ENCODE peak calls at places on chromosomes 2 and 18, in seven cellular contexts. P is upper lobe of left lung, F is endodermal cell, R is SK-N-SH, H is heart left ventricle, L is colonic mucosa, O is adrenal gland. U is an unnamed sample.

GRCh38 chr18:23365602-23366001 is 87.5 kb upstream of the RIOK3 start:
- DNase-seq in H (no peak), O (no peak), F (no peak), L (no peak), P (no peak), R (no peak), U (no peak)

GRCh38 chr2:152558174-152559091 is 158.8 kb downstream of the PRPF40A start:
- DNase-seq in R (no peak), F (no peak), P (no peak), H (no peak), L (no peak), O (no peak), U (no peak)

GRCh38 chr2:70705160-70705850 is 62.7 kb downstream of the ADD2 start:
- DNase-seq in L (no peak), H (no peak), R (no peak), F (peak; percentile 40), P (peak; percentile 13), O (no peak), U (no peak)

GRCh38 chr18:58756148-58756547 is 84.9 kb downstream of the MALT1 start:
- DNase-seq in F (no peak), R (no peak), P (no peak), H (no peak), L (no peak), O (no peak), U (no peak)

GRCh38 chr2:3094999-3095958 is 282.3 kb downstream of the EIPR1 start:
- DNase-seq in F (peak; percentile 58), O (no peak), L (peak; percentile 11), H (no peak), P (no peak), R (no peak), U (no peak)

GRCh38 chr2:46943881-46944798 is 28.5 kb upstream of the MCFD2 start:
- DNase-seq in R (no peak), O (no peak), L (no peak), F (no peak), H (no peak), P (no peak), U (no peak)

GRCh38 chr2:205574041-205574440 is 108.3 kb upstream of the NRP2 start:
- DNase-seq in P (no peak), O (no peak), H (no peak), R (no peak), F (no peak), L (no peak), U (no peak)

GRCh38 chr2:79994161-79994560 is 310.4 kb downstream of the LRRTM1 start:
- DNase-seq in H (no peak), R (no peak), P (no peak), O (no peak), L (no peak), F (no peak), U (no peak)

GRCh38 chr2:108588070-108588668 is 53.9 kb downstream of the LIMS1 start:
- DNase-seq in O (no peak), R (no peak), F (no peak), H (no peak), P (no peak), L (no peak), U (no peak)

GRCh38 chr2:73210696-73211095 is 3.3 kb upstream of the SMYD5 start:
- DNase-seq in R (no peak), O (no peak), H (no peak), F (no peak), L (no peak), P (no peak), U (no peak)

GRCh38 chr2:235860846-235861245 is 307.3 kb downstream of the GBX2 start:
- DNase-seq in F (no peak), R (no peak), P (no peak), H (no peak), L (no peak), O (no peak), U (no peak)

GRCh38 chr2:10385933-10386773 is 62.0 kb downstream of the ODC1 start:
- DNase-seq in P (no peak), H (no peak), L (no peak), F (no peak), O (no peak), R (no peak), U (no peak)

GRCh38 chr18:72700961-72701710 is 157.0 kb upstream of the CBLN2 start:
- DNase-seq in O (no peak), L (no peak), F (no peak), H (no peak), P (no peak), R (peak; percentile 20), U (no peak)

GRCh38 chr18:27991391-27991790 is 185.5 kb downstream of the CDH2 start:
- DNase-seq in R (no peak), L (no peak), F (no peak), O (no peak), P (no peak), H (no peak), U (no peak)

GRCh38 chr2:9370746-9371145 is 52.6 kb downstream of the ITGB1BP1 start:
- DNase-seq in P (no peak), O (no peak), R (no peak), L (no peak), H (no peak), F (no peak), U (no peak)

GRCh38 chr2:110777531-110778311 is 45.3 kb downstream of the ACOXL start:
- DNase-seq in L (no peak), P (peak; percentile 50), R (no peak), O (no peak), F (no peak), H (no peak), U (no peak)

GRCh38 chr2:171347591-171348032 is 86.2 kb downstream of the METTL8 start:
- DNase-seq in R (no peak), F (no peak), L (no peak), P (no peak), H (no peak), O (peak; percentile 36), U (no peak)

GRCh38 chr2:120936476-120937334 is 201.0 kb downstream of the GLI2 start:
- DNase-seq in O (no peak), R (no peak), P (no peak), F (no peak), L (no peak), H (no peak), U (no peak)

GRCh38 chr2:10036095-10036879 is 7.1 kb upstream of the KLF11 start:
- DNase-seq in O (peak; percentile 93), H (peak; percentile 86), F (peak; percentile 77), L (no peak), P (peak; percentile 81), R (peak; percentile 87), U (peak; percentile 87)

GRCh38 chr2:41197781-41198180 is 745.9 kb upstream of the SLC8A1 start:
- DNase-seq in F (no peak), L (no peak), H (no peak), O (no peak), P (no peak), R (no peak), U (no peak)

GRCh38 chr2:230898661-230899091 is 26.4 kb downstream of the GPR55 start:
- DNase-seq in F (peak; percentile 33), O (no peak), H (no peak), R (no peak), P (no peak), L (peak; percentile 16), U (peak; percentile 21)

GRCh38 chr18:62364558-62364957 is 39.4 kb downstream of the TNFRSF11A start:
- DNase-seq in F (no peak), P (no peak), O (no peak), H (no peak), R (no peak), L (no peak), U (no peak)

GRCh38 chr2:152347076-152347475 is 12.1 kb downstream of the FMNL2 start:
- DNase-seq in O (no peak), L (no peak), R (no peak), H (no peak), P (no peak), F (no peak), U (no peak)

GRCh38 chr2:159285929-159286708 is at the start of gene WDSUB1:
- DNase-seq in P (peak; percentile 89), R (peak; percentile 64), L (peak; percentile 70), O (peak; percentile 89), H (peak; percentile 73), F (peak; percentile 85), U (peak; percentile 68)

GRCh38 chr2:200585730-200586643 is at the start of gene AOX1:
- DNase-seq in P (peak; percentile 89), O (peak; percentile 92), R (peak; percentile 49), L (peak; percentile 64), H (peak; percentile 37), F (peak; percentile 92), U (peak; percentile 89)

GRCh38 chr2:233593201-233593600 is 24.2 kb upstream of the UGT1A8 start:
- DNase-seq in L (no peak), F (no peak), H (no peak), P (no peak), R (no peak), O (no peak), U (no peak)

GRCh38 chr2:142918624-142919023 is 41.2 kb downstream of the KYNU start:
- DNase-seq in F (no peak), P (no peak), O (no peak), R (no peak), H (no peak), L (no peak), U (no peak)
- H3K27ac ChIP-seq in F (no peak overlapping the region), P (no peak overlapping the region), O (no peak overlapping the region), R (no peak overlapping the region), H (no peak overlapping the region), L (no peak overlapping the region), U (no peak overlapping the region)

GRCh38 chr2:66577331-66578041 is 142.6 kb downstream of the MEIS1 start:
- DNase-seq in P (peak; percentile 77), H (no peak), O (peak; percentile 72), R (no peak), L (no peak), F (peak; percentile 79), U (peak; percentile 59)
- H3K27ac ChIP-seq in P (peak overlapping the region; percentile 81), H (no peak overlapping the region), O (peak overlapping the region; percentile 99), R (no peak overlapping the region), L (peak overlapping the region; percentile 61), F (peak overlapping the region; percentile 97), U (no peak overlapping the region)

GRCh38 chr18:76483780-76484179 is 11.3 kb downstream of the ZNF516 start:
- DNase-seq in O (no peak), R (no peak), H (no peak), P (no peak), L (no peak), F (peak; percentile 35), U (no peak)
- H3K27ac ChIP-seq in O (no peak overlapping the region), R (no peak overlapping the region), H (no peak overlapping the region), P (no peak overlapping the region), L (no peak overlapping the region), F (no peak overlapping the region), U (no peak overlapping the region)

GRCh38 chr2:169734172-169734847 is 678 bp downstream of the KLHL23 start:
- DNase-seq in F (peak; percentile 80), O (no peak), R (peak; percentile 83), P (peak; percentile 90), L (peak; percentile 31), H (peak; percentile 32), U (peak; percentile 67)

GRCh38 chr2:169738566-169739229 is 5.1 kb downstream of the KLHL23 start:
- DNase-seq in R (no peak), P (no peak), F (no peak), L (no peak), H (no peak), O (no peak), U (no peak)

GRCh38 chr2:169739351-169739750 is 5.7 kb downstream of the KLHL23 start:
- DNase-seq in O (no peak), F (no peak), R (no peak), L (no peak), H (no peak), P (no peak), U (no peak)

GRCh38 chr2:169735623-169736022 is 2.0 kb downstream of the KLHL23 start:
- DNase-seq in F (no peak), O (no peak), H (no peak), L (no peak), P (no peak), R (no peak), U (no peak)

GRCh38 chr2:169736902-169737301 is 3.3 kb downstream of the KLHL23 start:
- DNase-seq in F (no peak), P (no peak), R (no peak), H (no peak), L (no peak), O (no peak), U (no peak)
- H3K27ac ChIP-seq in F (no peak overlapping the region), P (no peak overlapping the region), R (no peak overlapping the region), H (peak overlapping the region; percentile 36), L (no peak overlapping the region), O (peak overlapping the region; percentile 35), U (no peak overlapping the region)

U was measured in right cardiac atrium.